ENCODE peak calls at places on chromosomes 13 and 19, in five cellular contexts. D is SK-N-SH; E is transverse colon; B is effector memory CD4-positive, alpha-beta T cell; J is pancreas. R is an unnamed sample.

GRCh38 chr13:53100394-53101063 is 71.9 kb downstream of the OLFM4 start:
- DNase-seq in D (no peak), B (no peak), E (no peak), J (no peak), R (no peak)

GRCh38 chr19:3778899-3779723 is 7.1 kb downstream of the MATK start:
- DNase-seq in J (no peak), B (no peak), E (no peak), D (no peak), R (no peak)

GRCh38 chr19:48085077-48085476 is 25.5 kb downstream of the PLA2G4C start:
- DNase-seq in D (no peak), J (no peak), E (no peak), B (no peak), R (no peak)

GRCh38 chr19:35807633-35808032 is 5.0 kb downstream of the PRODH2 start:
- DNase-seq in J (no peak), B (no peak), E (no peak), D (no peak), R (no peak)

GRCh38 chr19:44714597-44715169 is 15.7 kb downstream of the CEACAM16 start:
- DNase-seq in E (no peak), B (no peak), D (no peak), J (no peak), R (no peak)

GRCh38 chr13:112752711-112753541 is 63.1 kb downstream of the ATP11A start:
- DNase-seq in E (no peak), B (no peak), D (no peak), J (no peak), R (no peak)

GRCh38 chr19:10086904-10087256 is 763 bp downstream of the SHFL start:
- DNase-seq in E (no peak), D (no peak), J (no peak), B (no peak), R (no peak)

GRCh38 chr19:40801449-40802299 is 2.7 kb downstream of the EGLN2 start:
- DNase-seq in E (no peak), B (no peak), D (no peak), J (no peak), R (no peak)

GRCh38 chr19:2848625-2849024 is 7.3 kb downstream of the ZNF555 start:
- DNase-seq in E (no peak), D (no peak), B (no peak), J (no peak), R (no peak)

GRCh38 chr13:36673838-36674326 is at the start of gene SERTM1:
- DNase-seq in E (no peak), D (peak; percentile 82), B (no peak), J (no peak), R (peak; percentile 37)

GRCh38 chr19:7748756-7749155 is 1.4 kb upstream of the CD209 start:
- DNase-seq in E (no peak), J (no peak), B (no peak), D (no peak), R (peak; percentile 90)

GRCh38 chr13:27961227-27962085 is 7.7 kb downstream of the CDX2 start:
- DNase-seq in D (peak; percentile 17), E (no peak), J (no peak), B (no peak), R (no peak)

GRCh38 chr13:94020426-94020825 is 459.1 kb downstream of the DCT start:
- DNase-seq in J (no peak), D (no peak), B (no peak), E (no peak), R (no peak)

GRCh38 chr19:42401365-42402303 is 11.5 kb upstream of the CNFN start:
- DNase-seq in D (peak; percentile 90), J (peak; percentile 72), E (peak; percentile 83), B (peak; percentile 58), R (no peak)

GRCh38 chr13:45527699-45528462 is 63.1 kb downstream of the COG3 start:
- DNase-seq in B (no peak), J (no peak), E (no peak), D (no peak), R (no peak)

GRCh38 chr13:93002071-93002470 is 224.5 kb upstream of the GPC6 start:
- DNase-seq in D (no peak), J (no peak), B (no peak), E (no peak), R (no peak)

GRCh38 chr19:5026706-5027273 is 57.9 kb downstream of the KDM4B start:
- DNase-seq in D (no peak), E (no peak), B (no peak), J (no peak), R (no peak)

GRCh38 chr13:113000575-113000974 is 31.6 kb downstream of the MCF2L start:
- DNase-seq in J (no peak), D (peak; percentile 61), B (no peak), E (no peak), R (no peak)

GRCh38 chr13:51978836-51979556 is 32.3 kb downstream of the ATP7B start:
- DNase-seq in B (no peak), J (no peak), D (no peak), E (peak; percentile 40), R (no peak)

GRCh38 chr19:21765151-21765550 is 2.2 kb downstream of the ZNF100 start:
- DNase-seq in D (no peak), E (no peak), J (no peak), B (no peak), R (no peak)

GRCh38 chr13:41058229-41059070 is 2.9 kb upstream of the WBP4 start:
- DNase-seq in B (no peak), D (no peak), J (peak; percentile 23), E (no peak), R (no peak)

GRCh38 chr19:4910594-4911273 is 1.4 kb downstream of the UHRF1 start:
- DNase-seq in J (no peak), D (peak; percentile 62), E (peak; percentile 31), B (no peak), R (no peak)

GRCh38 chr13:24725379-24725778 is 38.6 kb upstream of the RNF17 start:
- DNase-seq in J (no peak), D (no peak), E (no peak), B (no peak), R (no peak)

GRCh38 chr19:10762656-10763055 is 44.8 kb downstream of the DNM2 start:
- DNase-seq in J (no peak), E (peak; percentile 81), D (no peak), B (peak; percentile 9), R (no peak)

GRCh38 chr19:14425696-14426138 is 6.6 kb upstream of the DDX39A start:
- DNase-seq in B (no peak), D (no peak), J (no peak), E (no peak), R (no peak)

GRCh38 chr13:72662548-72662947 is 64.9 kb downstream of the MZT1 start:
- DNase-seq in E (no peak), D (no peak), B (no peak), J (no peak), R (no peak)

GRCh38 chr13:33274264-33274663 is 11.3 kb downstream of the STARD13 start:
- DNase-seq in D (no peak), E (no peak), B (no peak), J (no peak), R (no peak)

GRCh38 chr13:33277946-33278345 is 7.6 kb downstream of the STARD13 start:
- DNase-seq in E (no peak), D (no peak), J (no peak), B (no peak), R (no peak)

GRCh38 chr13:33277351-33277750 is 8.2 kb downstream of the STARD13 start:
- DNase-seq in E (no peak), B (no peak), D (no peak), J (no peak), R (no peak)

GRCh38 chr13:33275916-33276315 is 9.6 kb downstream of the STARD13 start:
- DNase-seq in D (no peak), J (no peak), B (no peak), E (no peak), R (no peak)

DNA sequence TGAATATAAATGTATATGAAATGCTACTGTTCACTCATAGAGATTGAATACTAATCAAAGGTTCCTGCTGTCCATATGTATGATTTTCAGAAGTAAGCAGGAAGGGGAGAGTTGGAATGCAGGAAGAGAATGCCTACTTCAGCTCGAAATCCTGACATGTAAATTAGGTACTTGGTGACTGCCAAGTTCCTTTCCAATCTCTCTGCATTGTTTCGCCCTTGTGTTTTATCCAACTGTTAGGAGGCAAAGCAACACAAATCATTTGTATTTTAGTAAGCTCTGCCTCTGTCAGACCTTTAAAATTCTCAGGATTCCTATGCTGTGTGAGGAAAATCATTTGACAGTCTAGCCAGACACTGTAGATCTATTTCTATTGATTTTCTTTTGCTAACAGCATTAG is 9.0 kb downstream of the STARD13 start:
- DNase-seq in E (no peak), D (no peak), J (no peak), B (no peak), R (no peak)
- H3K4me1 ChIP-seq in E (peaks cover 10% of the 10 kb centered on the region), D (peaks cover 3% of the 10 kb centered on the region), J (peaks cover 43% of the 10 kb centered on the region), B (no peaks in the 10 kb centered on the region), R (no peaks in the 10 kb centered on the region)

GRCh38 chr13:109253316-109253715 is 533.1 kb downstream of the IRS2 start:
- DNase-seq in E (no peak), D (no peak), J (no peak), B (no peak), R (no peak)
- H3K4me1 ChIP-seq in E (no peaks in the 10 kb centered on the region), D (no peaks in the 10 kb centered on the region), J (no peaks in the 10 kb centered on the region), B (no peaks in the 10 kb centered on the region), R (no peaks in the 10 kb centered on the region)

GRCh38 chr19:46859637-46860124 is 1.1 kb upstream of the ARHGAP35 start:
- DNase-seq in J (no peak), B (no peak), D (peak; percentile 58), E (peak; percentile 62), R (no peak)
- H3K4me1 ChIP-seq in J (peaks cover 18% of the 10 kb centered on the region), B (peaks cover 41% of the 10 kb centered on the region), D (peaks cover 32% of the 10 kb centered on the region), E (peaks cover 14% of the 10 kb centered on the region), R (no peaks in the 10 kb centered on the region)

DNA sequence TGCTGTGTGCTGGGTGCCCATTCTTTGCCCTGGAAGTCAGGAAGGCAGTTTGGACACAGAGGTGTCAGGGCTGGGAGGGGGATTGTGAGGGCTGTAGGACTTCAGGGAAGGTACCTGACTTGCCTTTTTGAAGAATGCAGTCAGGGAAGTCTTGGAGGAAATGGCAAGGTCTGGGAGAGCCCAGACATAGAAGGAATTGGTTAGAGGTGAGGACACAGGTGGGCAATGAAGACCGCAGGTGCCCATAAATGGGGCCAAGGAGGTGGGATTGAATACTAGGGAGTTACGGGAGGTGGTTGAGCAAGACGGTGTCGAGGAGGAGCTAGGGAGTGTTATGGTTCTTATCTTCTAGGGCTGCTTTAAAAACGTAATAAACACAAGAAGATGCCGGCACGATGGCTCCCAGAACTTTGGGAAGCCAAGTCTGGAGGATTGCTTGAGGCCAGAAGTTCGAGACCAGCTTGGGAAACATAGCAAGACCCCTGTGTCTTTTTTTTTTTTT is 1.4 kb upstream of the DDA1 start:
- DNase-seq in D (no peak), E (no peak), J (no peak), B (no peak), R (no peak)
- H3K4me1 ChIP-seq in D (peaks cover 30% of the 10 kb centered on the region), E (peaks cover 35% of the 10 kb centered on the region), J (peaks cover 5% of the 10 kb centered on the region), B (peaks cover 35% of the 10 kb centered on the region), R (peaks cover 4% of the 10 kb centered on the region)

R was measured in iPS DF 6.9.